ENCODE peak calls at places on chromosomes 4 and X, in four cellular contexts. L is GM12878, I is HepG2, S is K562. M is an unnamed sample.

GRCh38 chr4:54588404-54588803 is 69.4 kb upstream of the KIT start:
- DNase-seq in L (no peak), I (no peak), S (no peak), M (no peak)

GRCh38 chr4:153112071-153112460 is 92.2 kb upstream of the TRIM2 start:
- DNase-seq in L (no peak), I (no peak), S (no peak), M (no peak)

GRCh38 chr4:117134386-117134785 is 49.0 kb upstream of the TRAM1L1 start:
- DNase-seq in L (peak), I (peak), S (no peak), M (peak)

GRCh38 chr4:3302164-3302785 is 9.5 kb downstream of the RGS12 start:
- DNase-seq in L (peak), I (no peak), S (no peak), M (no peak)

GRCh38 chrX:151737494-151737893 is 2.9 kb downstream of the CNGA2 start:
- DNase-seq in L (no peak), I (no peak), S (no peak), M (no peak)

GRCh38 chr4:105548483-105548882 is 3.9 kb upstream of the ARHGEF38 start:
- DNase-seq in L (no peak), I (no peak), S (no peak), M (no peak)

GRCh38 chrX:153443476-153444332 is 2.2 kb downstream of the TREX2 start:
- DNase-seq in L (no peak), I (no peak), S (no peak), M (no peak)

GRCh38 chr4:185106353-185106752 is 36.7 kb upstream of the SLC25A4 start:
- DNase-seq in L (no peak), I (no peak), S (no peak), M (no peak)

GRCh38 chrX:57286507-57287251 is at the start of gene FAAH2:
- DNase-seq in L (peak), I (peak), S (peak), M (peak)

DNA sequence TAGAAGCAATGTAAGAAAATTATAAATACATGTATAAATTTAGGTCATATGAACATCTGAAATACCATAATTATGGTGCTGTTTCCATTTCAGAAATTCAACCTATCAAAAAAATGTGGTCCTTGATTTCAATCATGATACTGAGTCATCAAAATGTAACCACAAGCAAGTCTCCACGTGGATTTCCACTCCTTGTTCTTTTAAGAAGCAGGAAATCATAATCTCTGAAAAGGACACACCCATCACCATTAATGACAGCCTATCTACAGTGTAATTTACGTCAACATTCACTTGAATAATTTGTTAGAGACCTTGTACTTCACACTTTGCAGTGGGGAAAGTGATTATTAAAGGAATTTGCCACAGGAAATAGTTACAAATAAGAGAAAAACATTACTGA is 17.7 kb upstream of the SLC7A11 start:
- DNase-seq in L (no peak), I (no peak), S (no peak), M (no peak)
- TF ChIP-seq CREM in L (no peak), I (no peak), S (peak), M (no peak)

GRCh38 chrX:150035531-150035930 is 97.2 kb upstream of the EOLA2 start:
- DNase-seq in L (no peak), I (no peak), S (no peak), M (no peak)
- TF ChIP-seq NR2C2 in L (no peak), I (no peak), S (no peak), M (no peak)

DNA sequence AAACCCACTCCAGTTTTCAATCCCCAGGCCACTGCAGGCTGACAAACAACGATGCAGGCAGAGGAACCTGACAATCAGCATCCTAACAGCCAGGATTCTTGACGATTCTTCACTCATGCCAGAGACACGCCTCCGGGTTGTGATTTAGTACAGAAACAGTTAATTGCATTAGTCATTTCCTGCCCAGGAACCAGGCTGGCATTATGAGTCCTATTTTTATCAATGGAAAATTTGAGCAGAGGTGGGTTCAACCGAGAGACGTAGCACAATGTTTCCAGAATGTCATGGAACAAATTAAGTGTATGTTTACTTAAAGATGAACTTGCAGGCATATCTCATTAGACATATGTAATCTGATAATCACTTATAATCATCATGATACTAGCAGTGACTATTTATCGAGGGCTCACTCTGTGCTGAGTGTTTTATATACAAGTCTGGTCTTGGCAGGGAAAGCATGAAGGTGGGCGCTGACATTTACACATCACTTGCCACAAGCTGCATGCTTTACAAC is 159.7 kb downstream of the NSUN7 start:
- DNase-seq in L (no peak), I (no peak), S (no peak), M (no peak)
- TF ChIP-seq CREM in L (no peak), I (no peak), S (no peak), M (no peak)

GRCh38 chrX:132482632-132483031 is 6.2 kb downstream of the MBNL3 start:
- DNase-seq in L (no peak), I (peak), S (no peak), M (no peak)

GRCh38 chrX:132481449-132481848 is 7.4 kb downstream of the MBNL3 start:
- DNase-seq in L (no peak), I (no peak), S (no peak), M (no peak)

GRCh38 chrX:132483523-132483922 is 5.3 kb downstream of the MBNL3 start:
- DNase-seq in L (no peak), I (peak), S (no peak), M (no peak)

GRCh38 chrX:132483951-132484350 is 4.9 kb downstream of the MBNL3 start:
- DNase-seq in L (no peak), I (no peak), S (no peak), M (no peak)

GRCh38 chrX:132480581-132481203 is 8.1 kb downstream of the MBNL3 start:
- DNase-seq in L (peak), I (peak), S (no peak), M (no peak)
- TF ChIP-seq NR2C2 in L (no peak), I (no peak), S (no peak), M (no peak)

GRCh38 chr4:26141916-26142638 is 178.7 kb upstream of the RBPJ start:
- DNase-seq in L (no peak), I (no peak), S (no peak), M (no peak)
- TF ChIP-seq CREM in L (no peak), I (no peak), S (no peak), M (no peak)

GRCh38 chr4:48554606-48555005 is 64.6 kb downstream of the ZAR1 start:
- DNase-seq in L (no peak), I (no peak), S (no peak), M (no peak)

GRCh38 chr4:48556268-48556667 is 66.2 kb downstream of the ZAR1 start:
- DNase-seq in L (no peak), I (no peak), S (no peak), M (no peak)

GRCh38 chr4:48553720-48554119 is 63.7 kb downstream of the ZAR1 start:
- DNase-seq in L (no peak), I (no peak), S (no peak), M (no peak)

GRCh38 chr4:48557478-48557877 is 67.4 kb downstream of the ZAR1 start:
- DNase-seq in L (no peak), I (no peak), S (peak), M (peak)

DNA sequence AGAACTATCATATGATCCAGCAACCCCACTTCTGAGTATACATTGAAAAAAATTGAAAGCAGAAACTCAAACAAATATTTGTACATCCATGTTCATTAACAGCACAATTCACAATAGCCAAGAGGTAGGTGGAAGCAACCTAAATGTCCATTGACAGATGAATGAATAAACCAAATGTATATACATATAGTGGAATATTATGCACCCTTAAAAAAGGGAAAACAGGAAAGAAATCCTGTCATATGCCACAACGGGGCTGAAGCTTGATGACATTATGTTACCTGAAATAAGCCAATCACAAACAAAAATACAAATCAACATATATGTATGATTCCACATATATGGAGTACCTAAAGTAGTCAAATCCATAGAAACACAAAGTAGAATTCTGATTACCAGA is 68.0 kb downstream of the ZAR1 start:
- DNase-seq in L (no peak), I (no peak), S (no peak), M (no peak)
- TF ChIP-seq NR2C2 in L (no peak), I (no peak), S (no peak), M (no peak)

DNA sequence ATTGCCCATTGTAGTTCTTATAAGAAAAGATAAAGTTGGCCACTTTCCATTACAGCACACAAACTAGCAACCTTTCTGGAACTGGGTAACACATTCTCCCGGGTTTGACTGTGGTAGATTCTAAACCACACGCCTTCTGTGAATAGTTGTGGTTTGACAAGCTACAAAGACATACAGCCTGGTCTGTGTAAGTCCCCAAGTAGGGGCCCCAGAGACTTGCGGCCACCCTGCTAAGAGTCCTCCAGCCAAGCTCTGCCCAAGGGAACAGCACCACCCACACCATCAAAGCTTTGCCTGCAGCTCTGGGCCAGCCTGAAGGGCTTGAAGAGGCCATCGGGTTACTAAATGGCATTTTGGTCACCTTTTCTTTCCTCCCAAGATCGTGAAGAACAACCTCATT is 203.4 kb downstream of the MAML3 start:
- DNase-seq in L (peak), I (no peak), S (no peak), M (no peak)
- TF ChIP-seq CREM in L (peak), I (no peak), S (no peak), M (no peak)

DNA sequence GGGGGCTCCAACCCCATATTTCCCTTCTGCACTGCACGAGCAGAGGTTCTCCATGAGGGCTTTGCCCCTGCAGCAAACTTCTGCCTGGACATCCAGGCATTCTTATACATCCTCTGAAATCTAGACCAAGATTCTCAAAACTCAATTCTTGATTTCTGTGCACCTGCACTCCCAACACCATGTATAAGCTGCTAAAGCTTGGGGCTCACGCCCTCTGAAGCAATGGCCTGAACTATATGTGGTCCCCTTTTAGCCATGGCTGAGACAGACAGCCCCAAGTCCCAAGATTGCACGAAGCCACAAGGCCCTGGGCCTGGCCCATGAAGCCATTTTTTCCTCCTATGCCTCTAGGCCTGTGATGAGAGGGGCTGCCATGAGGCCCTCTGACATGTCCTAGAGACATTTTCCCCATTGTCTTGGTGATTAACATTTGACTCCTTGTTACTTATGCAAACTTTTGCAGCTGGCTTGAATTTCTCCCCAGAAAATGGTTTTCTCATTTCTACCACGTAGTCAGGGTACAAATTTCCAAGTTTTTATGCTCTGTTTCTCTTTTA is 468.0 kb upstream of the SLIT2 start:
- DNase-seq in L (no peak), I (no peak), S (no peak), M (no peak)
- TF ChIP-seq NR2C2 in L (no peak), I (no peak), S (no peak), M (no peak)

M was measured in WTC11.